ENCODE peak calls at places on chromosomes 1 and 21, in eight cellular contexts. One of them, this sample, is unnamed.

GRCh38 chr1:67608661-67609571 is 76.1 kb upstream of the GADD45A start:
- DNase-seq in iPS-NIHi11: no peak
- DNase-seq in activated T-helper 1 cell treated with Interleukin-2 at 50 U/mL for 16 hours: no peak
- DNase-seq in CD8-positive, alpha-beta T cell: no peak
- DNase-seq in NCI-H2029: no peak
- DNase-seq in activated CD4-positive, alpha-beta memory T cell treated with anti-CD3 and anti-CD28 coated beads for 36 hours: no peak
- DNase-seq in LoVo: no peak
- DNase-seq in fibroblast of the conjunctiva: no peak
- DNase-seq in this sample: no peak

GRCh38 chr1:228074954-228075730 is 7.4 kb upstream of the ARF1 start:
- DNase-seq in iPS-NIHi11: no peak
- DNase-seq in activated T-helper 1 cell treated with Interleukin-2 at 50 U/mL for 16 hours: no peak
- DNase-seq in CD8-positive, alpha-beta T cell: no peak
- DNase-seq in NCI-H2029: no peak
- DNase-seq in activated CD4-positive, alpha-beta memory T cell treated with anti-CD3 and anti-CD28 coated beads for 36 hours: peak; percentile 8
- DNase-seq in LoVo: no peak
- DNase-seq in fibroblast of the conjunctiva: no peak
- DNase-seq in this sample: no peak

GRCh38 chr1:195663549-195664280 is 944.5 kb downstream of the KCNT2 start:
- DNase-seq in iPS-NIHi11: no peak
- DNase-seq in activated T-helper 1 cell treated with Interleukin-2 at 50 U/mL for 16 hours: no peak
- DNase-seq in CD8-positive, alpha-beta T cell: no peak
- DNase-seq in NCI-H2029: no peak
- DNase-seq in activated CD4-positive, alpha-beta memory T cell treated with anti-CD3 and anti-CD28 coated beads for 36 hours: no peak
- DNase-seq in LoVo: peak; percentile 11
- DNase-seq in fibroblast of the conjunctiva: peak; percentile 37
- DNase-seq in this sample: no peak

GRCh38 chr1:15948600-15949452 is 27.1 kb downstream of the ZBTB17 start:
- DNase-seq in iPS-NIHi11: no peak
- DNase-seq in activated T-helper 1 cell treated with Interleukin-2 at 50 U/mL for 16 hours: no peak
- DNase-seq in CD8-positive, alpha-beta T cell: no peak
- DNase-seq in NCI-H2029: no peak
- DNase-seq in activated CD4-positive, alpha-beta memory T cell treated with anti-CD3 and anti-CD28 coated beads for 36 hours: peak; percentile 78
- DNase-seq in LoVo: no peak
- DNase-seq in fibroblast of the conjunctiva: peak; percentile 82
- DNase-seq in this sample: peak; percentile 92

GRCh38 chr21:43967981-43968380 is 44.1 kb upstream of the TRAPPC10 start:
- DNase-seq in iPS-NIHi11: no peak
- DNase-seq in activated T-helper 1 cell treated with Interleukin-2 at 50 U/mL for 16 hours: no peak
- DNase-seq in CD8-positive, alpha-beta T cell: no peak
- DNase-seq in NCI-H2029: no peak
- DNase-seq in activated CD4-positive, alpha-beta memory T cell treated with anti-CD3 and anti-CD28 coated beads for 36 hours: no peak
- DNase-seq in LoVo: no peak
- DNase-seq in fibroblast of the conjunctiva: no peak
- DNase-seq in this sample: no peak

GRCh38 chr1:64906447-64906846 is 59.9 kb downstream of the JAK1 start:
- DNase-seq in iPS-NIHi11: no peak
- DNase-seq in activated T-helper 1 cell treated with Interleukin-2 at 50 U/mL for 16 hours: no peak
- DNase-seq in CD8-positive, alpha-beta T cell: no peak
- DNase-seq in NCI-H2029: no peak
- DNase-seq in activated CD4-positive, alpha-beta memory T cell treated with anti-CD3 and anti-CD28 coated beads for 36 hours: peak; percentile 59
- DNase-seq in LoVo: no peak
- DNase-seq in fibroblast of the conjunctiva: no peak
- DNase-seq in this sample: no peak

GRCh38 chr1:66211521-66211920 is 322.4 kb upstream of the SGIP1 start:
- DNase-seq in iPS-NIHi11: no peak
- DNase-seq in activated T-helper 1 cell treated with Interleukin-2 at 50 U/mL for 16 hours: no peak
- DNase-seq in CD8-positive, alpha-beta T cell: no peak
- DNase-seq in NCI-H2029: no peak
- DNase-seq in activated CD4-positive, alpha-beta memory T cell treated with anti-CD3 and anti-CD28 coated beads for 36 hours: no peak
- DNase-seq in LoVo: no peak
- DNase-seq in fibroblast of the conjunctiva: no peak
- DNase-seq in this sample: no peak

GRCh38 chr1:77126309-77126708 is 92.9 kb downstream of the PIGK start:
- DNase-seq in iPS-NIHi11: peak; percentile 33
- DNase-seq in activated T-helper 1 cell treated with Interleukin-2 at 50 U/mL for 16 hours: no peak
- DNase-seq in CD8-positive, alpha-beta T cell: no peak
- DNase-seq in NCI-H2029: no peak
- DNase-seq in activated CD4-positive, alpha-beta memory T cell treated with anti-CD3 and anti-CD28 coated beads for 36 hours: no peak
- DNase-seq in LoVo: peak; percentile 35
- DNase-seq in fibroblast of the conjunctiva: peak; percentile 82
- DNase-seq in this sample: peak; percentile 32

GRCh38 chr1:231550448-231550781 is 21.9 kb downstream of the TSNAX start:
- DNase-seq in iPS-NIHi11: peak; percentile 36
- DNase-seq in activated T-helper 1 cell treated with Interleukin-2 at 50 U/mL for 16 hours: no peak
- DNase-seq in CD8-positive, alpha-beta T cell: peak; percentile 15
- DNase-seq in NCI-H2029: no peak
- DNase-seq in activated CD4-positive, alpha-beta memory T cell treated with anti-CD3 and anti-CD28 coated beads for 36 hours: peak; percentile 24
- DNase-seq in LoVo: no peak
- DNase-seq in fibroblast of the conjunctiva: no peak
- DNase-seq in this sample: no peak

GRCh38 chr1:234689236-234689635 is 79.3 kb upstream of the IRF2BP2 start:
- DNase-seq in iPS-NIHi11: no peak
- DNase-seq in activated T-helper 1 cell treated with Interleukin-2 at 50 U/mL for 16 hours: no peak
- DNase-seq in CD8-positive, alpha-beta T cell: no peak
- DNase-seq in NCI-H2029: no peak
- DNase-seq in activated CD4-positive, alpha-beta memory T cell treated with anti-CD3 and anti-CD28 coated beads for 36 hours: no peak
- DNase-seq in LoVo: no peak
- DNase-seq in fibroblast of the conjunctiva: no peak
- DNase-seq in this sample: no peak

GRCh38 chr1:21937372-21938121 is 437 bp upstream of the HSPG2 start:
- DNase-seq in iPS-NIHi11: peak; percentile 93
- DNase-seq in activated T-helper 1 cell treated with Interleukin-2 at 50 U/mL for 16 hours: peak; percentile 56
- DNase-seq in CD8-positive, alpha-beta T cell: peak; percentile 69
- DNase-seq in NCI-H2029: no peak
- DNase-seq in activated CD4-positive, alpha-beta memory T cell treated with anti-CD3 and anti-CD28 coated beads for 36 hours: peak; percentile 69
- DNase-seq in LoVo: peak; percentile 84
- DNase-seq in fibroblast of the conjunctiva: peak; percentile 50
- DNase-seq in this sample: peak; percentile 84

GRCh38 chr1:230113605-230114241 is 46.7 kb downstream of the GALNT2 start:
- DNase-seq in iPS-NIHi11: no peak
- DNase-seq in activated T-helper 1 cell treated with Interleukin-2 at 50 U/mL for 16 hours: no peak
- DNase-seq in CD8-positive, alpha-beta T cell: no peak
- DNase-seq in NCI-H2029: peak; percentile 22
- DNase-seq in activated CD4-positive, alpha-beta memory T cell treated with anti-CD3 and anti-CD28 coated beads for 36 hours: no peak
- DNase-seq in LoVo: no peak
- DNase-seq in fibroblast of the conjunctiva: peak; percentile 66
- DNase-seq in this sample: peak; percentile 74

This sample was measured in SJSA1.